ENCODE peak calls at places on chromosomes 2 and 18, in five cellular contexts. F, C, P, R and Y are unnamed samples.

GRCh38 chr2:24435391-24436316 is 55.4 kb upstream of the NCOA1 start:
- DNase-seq in F (no peak), C (peak; percentile 83), P (peak; percentile 93), R (peak; percentile 68), Y (no peak)

GRCh38 chr2:23237147-23237546 is 147.8 kb upstream of the KLHL29 start:
- DNase-seq in F (no peak), C (no peak), P (no peak), R (no peak), Y (no peak)

GRCh38 chr18:52694804-52695203 is 354.8 kb downstream of the DCC start:
- DNase-seq in F (no peak), C (peak; percentile 9), P (no peak), R (no peak), Y (peak; percentile 3)

GRCh38 chr2:109720379-109721116 is 73.6 kb upstream of the RGPD5 start:
- DNase-seq in F (no peak), C (no peak), P (no peak), R (no peak), Y (no peak)

GRCh38 chr2:176461098-176461497 is 191.9 kb downstream of the MTX2 start:
- DNase-seq in F (no peak), C (no peak), P (no peak), R (peak; percentile 81), Y (peak; percentile 15)

GRCh38 chr2:185145316-185146121 is 547.2 kb downstream of the ZNF804A start:
- DNase-seq in F (no peak), C (no peak), P (no peak), R (no peak), Y (peak; percentile 26)

GRCh38 chr2:118266086-118266485 is 177.8 kb downstream of the INSIG2 start:
- DNase-seq in F (no peak), C (peak; percentile 46), P (no peak), R (peak; percentile 41), Y (no peak)

GRCh38 chr2:241848761-241849615 is 9.7 kb downstream of the PDCD1 start:
- DNase-seq in F (no peak), C (no peak), P (no peak), R (no peak), Y (no peak)

GRCh38 chr2:226963528-226963927 is 127.7 kb downstream of the RHBDD1 start:
- DNase-seq in F (peak; percentile 43), C (peak; percentile 78), P (no peak), R (peak; percentile 72), Y (peak; percentile 75)

GRCh38 chr2:197461073-197461472 is 7.7 kb downstream of the COQ10B start:
- DNase-seq in F (no peak), C (peak; percentile 41), P (no peak), R (peak; percentile 64), Y (peak; percentile 22)

GRCh38 chr2:68971591-68972231 is 2.7 kb upstream of the GKN1 start:
- DNase-seq in F (peak; percentile 97), C (peak; percentile 92), P (no peak), R (peak; percentile 86), Y (peak; percentile 49)

GRCh38 chr18:79805211-79805862 is 7.6 kb downstream of the KCNG2 start:
- DNase-seq in F (no peak), C (no peak), P (no peak), R (no peak), Y (no peak)

GRCh38 chr2:236293241-236293810 is 29.1 kb upstream of the ASB18 start:
- DNase-seq in F (no peak), C (no peak), P (no peak), R (no peak), Y (no peak)

GRCh38 chr18:48136051-48136543 is 205.6 kb upstream of the SMAD2 start:
- DNase-seq in F (no peak), C (peak; percentile 11), P (no peak), R (no peak), Y (no peak)

GRCh38 chr2:26396734-26397298 is 4.9 kb upstream of the DRC1 start:
- DNase-seq in F (no peak), C (no peak), P (no peak), R (no peak), Y (no peak)

GRCh38 chr2:2926858-2927175 is 450.8 kb downstream of the EIPR1 start:
- DNase-seq in F (no peak), C (no peak), P (no peak), R (no peak), Y (no peak)

GRCh38 chr2:202638710-202639109 is 3.9 kb downstream of the FAM117B start:
- DNase-seq in F (no peak), C (no peak), P (no peak), R (no peak), Y (no peak)

GRCh38 chr2:77007668-77008067 is 514.5 kb downstream of the LRRTM4 start:
- DNase-seq in F (no peak), C (no peak), P (no peak), R (no peak), Y (no peak)

GRCh38 chr2:215314896-215315295 is 3.0 kb downstream of the ATIC start:
- DNase-seq in F (no peak), C (no peak), P (no peak), R (no peak), Y (peak; percentile 46)

GRCh38 chr2:240184198-240184590 is 43.7 kb upstream of the OTOS start:
- DNase-seq in F (no peak), C (no peak), P (no peak), R (no peak), Y (no peak)

GRCh38 chr2:172877826-172878225 is 142.2 kb downstream of the RAPGEF4 start:
- DNase-seq in F (no peak), C (peak; percentile 68), P (no peak), R (peak; percentile 38), Y (peak; percentile 30)

GRCh38 chr2:55865095-55865835 is 58.3 kb downstream of the EFEMP1 start:
- DNase-seq in F (no peak), C (no peak), P (no peak), R (peak; percentile 48), Y (peak; percentile 35)

DNA sequence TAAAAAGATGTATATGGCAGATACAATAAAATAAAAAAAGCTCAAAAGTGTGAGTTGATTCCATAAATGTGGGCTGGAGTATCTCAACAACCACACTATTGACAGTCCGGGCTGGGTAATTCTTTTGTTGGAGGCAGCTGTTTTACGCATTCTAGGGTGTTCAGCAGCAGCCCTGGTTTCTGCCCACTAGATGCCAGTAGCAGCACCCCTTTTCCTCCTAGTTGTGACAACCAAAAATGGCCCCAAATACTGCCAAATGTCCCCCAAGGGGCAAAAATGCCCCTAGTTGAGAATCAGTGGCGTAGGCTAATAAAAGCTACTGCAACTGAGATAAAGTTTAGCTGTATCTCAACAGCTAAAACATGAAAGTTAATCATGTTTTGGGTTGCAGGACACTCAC is 44.7 kb downstream of the CHMP3 start:
- DNase-seq in F (no peak), C (peak; percentile 37), P (peak; percentile 6), R (peak; percentile 17), Y (peak; percentile 12)
- TF ChIP-seq CTCF in F (peak; percentile 50), C (peak; percentile 35), P (peak; percentile 21), R (peak; percentile 40), Y (peak; percentile 51)

DNA sequence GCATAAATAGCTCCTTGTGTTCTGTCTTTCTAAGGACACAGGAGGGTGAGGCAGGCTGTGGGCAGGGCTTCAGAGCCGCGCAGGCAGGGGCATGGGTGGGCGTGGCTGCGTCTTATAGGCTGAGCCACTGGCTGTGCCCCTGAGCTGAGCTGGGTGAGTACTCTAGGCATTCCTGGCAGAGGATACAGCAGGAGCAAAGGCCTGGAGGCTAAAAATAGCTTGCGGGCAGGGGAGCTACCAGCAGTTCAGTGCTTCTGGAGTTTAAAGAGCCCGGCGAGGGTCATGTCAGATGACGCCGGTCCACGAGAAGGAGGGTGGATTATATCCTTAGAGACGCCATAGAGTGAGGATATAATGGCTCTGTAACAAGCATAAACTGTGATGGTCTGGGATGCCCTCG is 31.5 kb upstream of the PDIA6 start:
- DNase-seq in F (no peak), C (peak; percentile 78), P (no peak), R (no peak), Y (peak; percentile 21)
- H3K4me3 ChIP-seq in F (no peak overlapping the region), C (no peak overlapping the region), P (no peak overlapping the region), R (no peak overlapping the region), Y (no peak overlapping the region)

DNA sequence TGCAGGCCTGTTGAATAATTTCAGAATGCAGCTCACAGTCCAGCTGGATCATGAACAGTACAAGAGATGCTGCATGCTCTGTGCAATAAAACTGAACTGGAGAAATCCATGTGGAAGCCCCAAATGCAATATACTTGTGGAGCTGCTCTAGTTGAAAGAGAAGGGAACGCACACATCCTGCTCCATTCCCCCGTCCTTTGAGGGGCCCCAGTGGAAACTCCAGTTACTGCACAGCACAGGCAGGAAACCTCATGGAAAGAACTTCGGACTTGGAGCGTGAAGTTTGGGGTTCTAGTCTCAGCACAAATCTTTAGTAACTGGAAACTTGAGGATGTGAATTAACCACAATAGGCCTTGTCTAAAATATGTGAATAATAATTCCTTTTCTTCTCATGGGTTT is 73.2 kb downstream of the PLA2R1 start:
- DNase-seq in F (no peak), C (no peak), P (no peak), R (no peak), Y (no peak)
- TF ChIP-seq CTCF in F (no peak), C (no peak), P (no peak), R (no peak), Y (no peak)

GRCh38 chr2:160201849-160202539 is 1.9 kb upstream of the ITGB6 start:
- DNase-seq in F (no peak), C (no peak), P (no peak), R (no peak), Y (no peak)

GRCh38 chr2:160200921-160201320 is 849 bp upstream of the ITGB6 start:
- DNase-seq in F (no peak), C (no peak), P (no peak), R (no peak), Y (no peak)

GRCh38 chr2:160197587-160197986 is 2.5 kb downstream of the ITGB6 start:
- DNase-seq in F (no peak), C (no peak), P (no peak), R (no peak), Y (no peak)

GRCh38 chr2:160199053-160199452 is 1.0 kb downstream of the ITGB6 start:
- DNase-seq in F (no peak), C (no peak), P (no peak), R (no peak), Y (no peak)

DNA sequence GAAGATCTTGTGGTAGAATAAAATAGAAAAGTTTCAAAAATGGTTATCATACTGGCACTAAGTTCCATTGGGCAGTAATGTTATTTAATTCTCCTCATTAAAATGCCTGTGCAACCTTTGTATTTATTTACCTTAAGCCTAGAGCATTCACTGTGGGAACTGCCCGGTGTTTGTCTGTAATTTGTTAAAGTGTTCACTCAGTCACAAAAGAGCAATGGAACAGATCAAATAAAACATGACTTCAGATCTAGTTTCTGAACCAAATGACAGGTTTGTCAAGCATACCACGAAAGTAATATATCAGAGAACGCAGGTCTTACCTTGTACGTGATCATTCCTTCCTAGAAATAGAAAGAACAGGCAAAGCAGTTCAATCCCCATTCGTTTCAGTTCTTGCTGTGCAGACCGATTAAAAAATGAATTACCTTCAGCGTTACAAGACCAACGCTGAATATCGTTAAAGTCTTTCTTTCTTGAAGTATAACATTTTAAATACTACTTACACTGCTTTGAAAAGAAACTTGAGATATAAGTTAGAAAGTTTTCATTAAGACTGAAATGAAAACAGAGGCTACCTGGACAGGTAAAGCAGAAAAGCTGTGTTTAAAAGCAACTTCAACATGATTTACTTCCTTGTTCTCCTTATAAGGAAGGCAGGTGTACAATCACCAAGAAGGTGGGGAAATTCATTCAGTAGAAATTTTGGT is at the start of gene ITGB6:
- DNase-seq in F (no peak), C (no peak), P (no peak), R (no peak), Y (peak; percentile 53)
- H3K4me3 ChIP-seq in F (no peak within 1 kb of the TSS), C (no peak within 1 kb of the TSS), P (no peak within 1 kb of the TSS), R (no peak within 1 kb of the TSS), Y (peak within 1 kb of the TSS; percentile 66)